ENCODE peak calls at places on chromosomes 13 and 19, in four cellular contexts. U, F, A and I are unnamed samples.

GRCh38 chr19:46069841-46070341 is 29.1 kb upstream of the IGFL4 start:
- DNase-seq in A (no peak), F (no peak), U (no peak), I (no peak)

GRCh38 chr13:55788548-55788947 is 1352.2 kb upstream of the PRR20A start:
- DNase-seq in F (no peak), A (no peak), U (no peak), I (no peak)

GRCh38 chr19:10812196-10812595 is 23.8 kb downstream of the TMED1 start:
- DNase-seq in U (no peak), A (no peak), F (no peak), I (no peak)

GRCh38 chr13:77001540-77001939 is 9.7 kb downstream of the CLN5 start:
- DNase-seq in A (no peak), F (no peak), U (no peak), I (no peak)

GRCh38 chr13:40692946-40693345 is 26.5 kb upstream of the FOXO1 start:
- DNase-seq in F (peak), U (no peak), A (no peak), I (no peak)

GRCh38 chr13:51221674-51222509 is at the start of gene FAM124A:
- DNase-seq in U (peak), F (no peak), A (peak), I (peak)

GRCh38 chr19:16325161-16325527 is 518 bp downstream of the KLF2 start:
- DNase-seq in F (no peak), A (no peak), U (peak), I (peak)

GRCh38 chr19:39915101-39915847 is 19.2 kb downstream of the FCGBP start:
- DNase-seq in U (no peak), F (no peak), A (no peak), I (no peak)

GRCh38 chr13:36131931-36132297 is 732 bp upstream of the DCLK1 start:
- DNase-seq in U (no peak), A (no peak), F (no peak), I (no peak)

GRCh38 chr13:110872034-110872767 is 42.7 kb downstream of the ANKRD10 start:
- DNase-seq in A (no peak), F (no peak), U (peak), I (no peak)

GRCh38 chr19:5126498-5127223 is 157.7 kb downstream of the KDM4B start:
- DNase-seq in U (no peak), F (no peak), A (no peak), I (no peak)

GRCh38 chr13:39616087-39616694 is 13.2 kb upstream of the LHFPL6 start:
- DNase-seq in F (no peak), U (no peak), A (peak), I (peak)

GRCh38 chr19:49632576-49632975 is 7.4 kb downstream of the RRAS start:
- DNase-seq in A (no peak), U (no peak), F (no peak), I (no peak)

GRCh38 chr19:42323852-42324654 is 1.4 kb upstream of the MEGF8 start:
- DNase-seq in U (peak), F (no peak), A (no peak), I (no peak)

GRCh38 chr13:79678100-79678499 is 197.1 kb downstream of the NDFIP2 start:
- DNase-seq in F (no peak), A (no peak), U (no peak), I (no peak)

GRCh38 chr19:36265064-36265463 is 50.2 kb downstream of the ZNF146 start:
- DNase-seq in F (no peak), U (no peak), A (no peak), I (no peak)

GRCh38 chr13:30045916-30046704 is 195.7 kb upstream of the UBL3 start:
- DNase-seq in U (peak), A (no peak), F (no peak), I (no peak)

GRCh38 chr13:94660695-94661324 is 51.5 kb downstream of the SOX21 start:
- DNase-seq in A (no peak), F (no peak), U (no peak), I (peak)

GRCh38 chr13:61246351-61246750 is 169.3 kb downstream of the PCDH20 start:
- DNase-seq in F (no peak), A (no peak), U (no peak), I (no peak)

GRCh38 chr19:518292-519231 is 11.3 kb downstream of the TPGS1 start:
- DNase-seq in U (peak), F (no peak), A (no peak), I (peak)

GRCh38 chr19:17751103-17751911 is at the start of gene FCHO1:
- DNase-seq in F (peak), U (no peak), A (no peak), I (peak)

GRCh38 chr19:10553943-10554381 is 10.3 kb downstream of the ATG4D start:
- DNase-seq in U (no peak), F (peak), A (no peak), I (no peak)

DNA sequence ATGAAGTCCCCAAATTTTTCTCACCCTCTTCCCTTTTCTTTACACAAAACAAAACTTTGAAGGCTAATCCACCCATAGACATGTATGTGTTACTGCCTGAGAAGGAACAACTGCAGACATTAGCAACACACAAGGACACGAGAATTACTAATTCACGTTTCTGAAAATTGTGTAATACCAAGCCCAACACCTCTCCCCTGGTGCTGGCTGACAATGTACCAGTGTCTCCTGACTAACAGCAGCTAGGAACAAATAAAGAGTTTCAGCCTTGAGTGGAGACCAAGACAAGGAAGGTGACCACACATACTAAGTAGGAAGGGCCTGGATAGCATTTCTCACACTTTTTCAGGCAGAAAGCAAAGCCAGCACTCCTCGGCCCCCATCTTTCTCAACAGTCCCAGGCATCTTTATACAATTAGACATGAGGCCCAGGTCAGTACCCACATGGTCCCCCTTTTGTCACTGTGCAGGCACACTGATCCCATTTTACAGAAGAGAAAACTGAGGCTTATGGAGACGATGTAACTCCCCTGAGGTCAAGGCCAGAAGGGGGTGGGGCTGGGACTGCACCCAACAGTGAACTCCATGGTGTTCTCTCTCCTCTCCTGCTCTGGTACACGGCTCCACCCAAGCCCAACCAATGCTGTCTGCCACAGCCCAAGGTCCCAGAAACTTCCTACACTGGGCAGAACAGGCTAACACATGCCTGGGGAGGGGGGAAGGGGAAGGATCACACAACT is 8.7 kb downstream of the BRD4 start:
- DNase-seq in A (no peak), F (no peak), U (no peak), I (no peak)
- TF ChIP-seq EGR1 in A (no peak), F (no peak), U (no peak), I (no peak)

GRCh38 chr13:98847780-98848179 is 95.3 kb upstream of the SLC15A1 start:
- DNase-seq in A (no peak), U (no peak), F (no peak), I (peak)
- TF ChIP-seq EGR1 in A (no peak), U (no peak), F (no peak), I (no peak)

DNA sequence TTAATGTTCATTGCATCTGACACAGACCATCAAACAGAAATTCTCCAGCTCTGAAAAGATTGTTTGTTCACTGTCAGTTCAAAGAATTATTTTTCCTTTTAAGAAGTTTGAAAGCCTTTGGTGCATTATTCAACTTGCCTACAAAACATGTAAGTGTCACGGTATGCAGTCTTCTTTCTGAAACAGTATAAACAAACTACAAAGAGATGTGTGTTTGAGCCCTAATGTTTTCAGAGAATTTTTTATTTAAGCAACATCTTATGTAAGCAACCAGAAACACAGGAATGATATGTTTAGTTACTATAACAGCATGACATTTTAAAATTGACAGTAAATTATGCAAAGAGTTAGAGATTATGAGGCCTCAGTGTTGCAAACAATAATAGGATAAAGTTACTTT is 125.4 kb downstream of the FGF14 start:
- DNase-seq in U (no peak), A (no peak), F (no peak), I (no peak)
- TF ChIP-seq EGR1 in U (no peak), A (no peak), F (no peak), I (no peak)

DNA sequence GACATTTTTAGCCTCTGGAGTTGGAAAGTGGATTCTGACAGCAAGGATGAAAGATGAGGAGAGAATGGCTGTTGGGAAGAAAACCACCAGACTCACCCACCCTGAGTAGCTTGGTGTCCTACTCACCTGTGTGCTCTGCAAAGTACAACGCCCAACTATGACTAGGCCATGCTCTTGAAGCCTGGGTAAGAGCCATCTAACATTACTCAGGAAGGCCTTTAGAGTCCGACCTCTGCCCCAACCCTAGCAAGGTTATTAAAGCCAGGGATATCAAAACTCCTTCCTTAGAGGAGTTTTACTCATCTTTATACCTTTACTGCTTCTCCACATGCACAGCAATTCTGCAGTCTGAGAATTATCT is 18.0 kb upstream of the KPNA3 start:
- DNase-seq in A (no peak), F (no peak), U (no peak), I (no peak)
- TF ChIP-seq EGR1 in A (no peak), F (no peak), U (no peak), I (no peak)

DNA sequence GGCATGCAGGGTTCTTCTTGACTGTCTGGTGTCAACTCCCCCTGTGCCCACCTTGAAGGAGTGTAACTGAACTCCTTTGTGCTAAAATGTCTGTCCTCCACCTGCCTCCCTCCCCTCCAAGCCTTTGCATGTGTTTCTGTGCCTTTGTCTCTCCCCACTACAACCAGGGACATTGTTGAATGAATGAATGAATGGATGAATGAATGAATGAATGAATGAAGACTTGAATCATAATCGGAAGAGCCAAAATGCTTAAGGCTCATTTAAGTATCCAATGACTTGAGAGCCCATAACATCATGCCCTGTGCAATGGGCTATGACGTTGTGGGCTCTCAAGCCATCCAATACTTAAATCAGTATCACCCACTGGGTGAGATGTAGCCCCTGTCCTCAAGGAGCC is 9.0 kb upstream of the GPR183 start:
- DNase-seq in F (no peak), A (no peak), U (no peak), I (no peak)
- TF ChIP-seq EGR1 in F (no peak), A (no peak), U (no peak), I (no peak)

GRCh38 chr13:33367931-33368330 is 82.4 kb upstream of the STARD13 start:
- DNase-seq in F (peak), U (no peak), A (no peak), I (no peak)
- TF ChIP-seq EGR1 in F (peak), U (no peak), A (no peak), I (no peak)

DNA sequence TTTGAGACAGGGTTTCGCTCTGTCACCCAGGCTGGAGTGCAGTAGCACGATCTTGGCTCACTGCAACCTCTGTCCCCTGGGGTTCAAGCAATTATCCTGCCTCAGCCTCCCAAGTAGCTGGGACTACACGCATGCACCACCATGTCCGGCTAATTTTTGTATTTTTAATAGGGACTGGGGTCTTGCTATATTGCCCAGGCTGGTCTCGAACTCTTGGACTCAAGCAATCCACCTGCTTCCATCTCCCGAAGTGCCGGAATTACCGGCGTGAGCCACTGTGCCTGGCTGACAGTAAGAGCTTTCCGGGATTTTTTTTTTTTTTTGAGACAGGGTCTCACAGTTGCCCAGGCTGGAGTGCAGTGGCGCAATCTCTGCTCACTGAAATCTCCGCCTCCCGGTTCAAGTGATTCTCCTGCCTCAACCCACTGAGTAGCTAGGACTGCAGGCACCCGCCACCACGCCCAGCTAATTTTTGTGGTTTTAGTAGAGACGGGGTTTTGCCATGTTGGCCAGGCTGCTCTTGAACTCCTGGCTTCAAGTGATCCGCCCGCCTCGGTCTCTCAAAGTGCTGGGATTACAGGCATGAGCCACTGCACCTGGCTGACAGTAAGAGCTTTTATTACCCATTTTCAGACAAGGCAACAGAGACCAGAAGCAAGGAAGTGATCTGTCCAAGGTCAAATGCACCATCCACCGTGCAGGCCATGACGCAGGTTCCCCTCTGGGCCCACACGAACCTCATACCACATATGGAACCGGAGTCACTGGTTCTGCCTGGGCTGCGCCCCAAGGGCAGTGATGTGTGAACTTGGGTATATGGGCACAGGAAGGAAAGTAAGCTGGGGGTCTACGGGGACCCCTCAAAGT is 21.0 kb downstream of the RFX1 start:
- DNase-seq in F (no peak), A (no peak), U (no peak), I (no peak)
- TF ChIP-seq EGR1 in F (no peak), A (no peak), U (no peak), I (no peak)

GRCh38 chr19:50721441-50722137 is 1.6 kb upstream of the CLEC11A start:
- DNase-seq in U (no peak), A (no peak), F (no peak), I (no peak)

GRCh38 chr19:50723735-50724521 is 764 bp downstream of the CLEC11A start:
- DNase-seq in A (no peak), U (no peak), F (no peak), I (no peak)

GRCh38 chr19:50722248-50723013 is 733 bp upstream of the CLEC11A start:
- DNase-seq in F (no peak), A (no peak), U (no peak), I (no peak)

GRCh38 chr19:50724522-50725217 is 1.5 kb downstream of the CLEC11A start:
- DNase-seq in U (peak), A (peak), F (peak), I (peak)

GRCh38 chr19:50723069-50723468 is at the start of gene CLEC11A:
- DNase-seq in F (no peak), U (no peak), A (no peak), I (no peak)
- TF ChIP-seq EGR1 in F (no peak), U (no peak), A (no peak), I (no peak)

GRCh38 chr13:113585828-113586355 is 1.3 kb downstream of the TFDP1 start:
- DNase-seq in A (no peak), U (peak), F (no peak), I (no peak)
- TF ChIP-seq EGR1 in A (no peak), U (no peak), F (no peak), I (no peak)